ENCODE peak calls at places on chromosomes 12 and 14, in seven cellular contexts. K is mesendoderm, T is H1, U is neuronal stem cell, H is mesenchymal stem cell, Z is trophoblast cell, A is H9. B is an unnamed sample.

GRCh38 chr12:44750468-44750867 is 125.6 kb downstream of the NELL2 start:
- DNase-seq in A (no peak), K (no peak), Z (no peak), U (no peak), T (no peak), H (no peak), B (no peak)

GRCh38 chr14:53894456-53894855 is 62.2 kb downstream of the BMP4 start:
- DNase-seq in H (peak; percentile 76), T (no peak), A (no peak), Z (no peak), K (no peak), U (no peak), B (peak; percentile 79)

GRCh38 chr14:85243306-85243705 is 286.6 kb upstream of the FLRT2 start:
- DNase-seq in H (no peak), A (no peak), K (no peak), T (no peak), U (no peak), Z (no peak), B (no peak)

GRCh38 chr12:102634216-102634615 is 153.9 kb upstream of the IGF1 start:
- DNase-seq in T (no peak), A (no peak), K (peak; percentile 7), U (no peak), H (peak; percentile 27), Z (no peak), B (peak; percentile 79)

GRCh38 chr12:75658286-75658685 is 146.9 kb upstream of the KRR1 start:
- DNase-seq in A (no peak), U (no peak), H (no peak), T (no peak), K (no peak), Z (no peak), B (no peak)

GRCh38 chr14:64682173-64682710 is 22.0 kb upstream of the PLEKHG3 start:
- DNase-seq in K (peak; percentile 74), U (no peak), A (peak; percentile 86), T (peak; percentile 57), Z (no peak), H (peak; percentile 39), B (peak; percentile 38)

GRCh38 chr12:49776413-49776812 is 35.1 kb downstream of the TMBIM6 start:
- DNase-seq in A (peak; percentile 88), K (peak; percentile 87), U (peak; percentile 63), Z (peak; percentile 78), H (peak; percentile 84), T (peak; percentile 76), B (peak; percentile 79)

GRCh38 chr12:116613256-116613655 is 54.1 kb downstream of the MAP1LC3B2 start:
- DNase-seq in U (no peak), H (no peak), K (no peak), Z (no peak), T (no peak), A (no peak), B (no peak)

GRCh38 chr14:98909251-98909944 is 362.6 kb downstream of the BCL11B start:
- DNase-seq in A (no peak), U (no peak), Z (no peak), T (no peak), H (no peak), K (no peak), B (no peak)

GRCh38 chr14:95488376-95489162 is 27.9 kb downstream of the SYNE3 start:
- DNase-seq in K (no peak), A (no peak), Z (no peak), U (no peak), H (no peak), T (no peak), B (peak; percentile 27)

GRCh38 chr14:42110167-42110566 is 503.5 kb downstream of the LRFN5 start:
- DNase-seq in Z (no peak), U (no peak), H (peak; percentile 64), K (peak; percentile 63), T (no peak), A (peak; percentile 39), B (peak; percentile 71)

GRCh38 chr14:55843718-55844403 is 263.9 kb downstream of the KTN1 start:
- DNase-seq in U (no peak), K (no peak), A (no peak), H (no peak), Z (no peak), T (no peak), B (peak; percentile 14)

GRCh38 chr14:38405851-38406630 is 150.1 kb upstream of the CLEC14A start:
- DNase-seq in T (no peak), H (peak; percentile 75), U (peak; percentile 40), K (peak; percentile 74), A (peak; percentile 39), Z (no peak), B (peak; percentile 66)

GRCh38 chr12:131766382-131767107 is 55.7 kb downstream of the SFSWAP start:
- DNase-seq in T (no peak), H (no peak), K (no peak), A (no peak), U (no peak), Z (no peak), B (no peak)

GRCh38 chr14:24411468-24412454 is 13.0 kb downstream of the NYNRIN start:
- DNase-seq in U (peak; percentile 23), H (peak; percentile 72), T (peak; percentile 56), Z (peak; percentile 47), A (peak; percentile 59), K (peak; percentile 72), B (peak; percentile 59)

GRCh38 chr12:114481200-114481535 is 75.2 kb upstream of the TBX5 start:
- DNase-seq in A (peak; percentile 41), Z (no peak), K (no peak), H (no peak), U (no peak), T (no peak), B (no peak)

GRCh38 chr14:52369305-52369781 is 55.2 kb downstream of the PTGER2 start:
- DNase-seq in Z (no peak), T (no peak), K (no peak), H (no peak), A (no peak), U (no peak), B (peak; percentile 54)

GRCh38 chr12:80261403-80261802 is 162.1 kb downstream of the OTOGL start:
- DNase-seq in H (no peak), U (no peak), Z (no peak), A (no peak), T (no peak), K (no peak), B (no peak)

GRCh38 chr14:44846232-44846824 is 115.4 kb downstream of the KLHL28 start:
- DNase-seq in T (no peak), K (peak; percentile 53), U (peak; percentile 47), A (no peak), Z (peak; percentile 18), H (peak; percentile 55), B (peak; percentile 55)

GRCh38 chr12:91123236-91123635 is 11.9 kb upstream of the LUM start:
- DNase-seq in U (no peak), T (no peak), Z (no peak), H (no peak), A (no peak), K (no peak), B (peak; percentile 21)

GRCh38 chr12:91126516-91126915 is 15.2 kb upstream of the LUM start:
- DNase-seq in K (no peak), U (no peak), Z (no peak), H (no peak), T (no peak), A (no peak), B (no peak)

GRCh38 chr12:91129662-91130362 is 18.5 kb upstream of the LUM start:
- DNase-seq in Z (no peak), T (no peak), U (no peak), K (no peak), H (no peak), A (no peak), B (no peak)

GRCh38 chr12:91127296-91127695 is 16.0 kb upstream of the LUM start:
- DNase-seq in U (no peak), K (no peak), H (no peak), T (no peak), Z (no peak), A (no peak), B (peak; percentile 20)

GRCh38 chr12:91127751-91128150 is 16.5 kb upstream of the LUM start:
- DNase-seq in A (no peak), Z (no peak), K (no peak), U (no peak), H (peak; percentile 44), T (no peak), B (peak; percentile 61)
- H3K4me2 ChIP-seq in A (no peak overlapping the region), Z (no peak overlapping the region), K (no peak overlapping the region), U (no peak overlapping the region), H (no peak overlapping the region), T (no peak overlapping the region), B (no peak overlapping the region)

GRCh38 chr12:15268927-15269552 is 47.8 kb upstream of the RERG start:
- DNase-seq in Z (peak; percentile 4), K (peak; percentile 79), T (no peak), A (peak; percentile 74), H (peak; percentile 68), U (peak; percentile 43), B (peak; percentile 58)

DNA sequence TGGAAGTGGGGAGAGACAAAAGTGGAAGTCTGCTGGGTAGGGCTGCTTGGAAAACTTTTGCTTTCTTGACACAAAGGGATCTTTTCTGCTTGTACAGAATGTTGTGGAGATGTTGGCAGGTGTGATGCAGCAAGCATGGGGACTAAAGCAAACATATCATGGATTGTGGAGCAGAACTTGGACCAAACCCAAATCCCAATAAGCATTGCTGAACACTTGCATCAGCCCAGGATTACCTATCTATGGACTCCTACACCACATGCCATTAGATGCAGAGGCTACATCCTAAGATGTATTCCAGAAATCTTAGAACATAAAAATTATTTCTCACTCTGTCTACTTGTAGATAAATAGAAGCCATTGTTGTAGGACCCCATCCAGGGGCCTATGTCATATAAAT is 44.7 kb upstream of the RERG start:
- DNase-seq in K (no peak), T (no peak), Z (no peak), U (no peak), H (no peak), A (no peak), B (no peak)
- H3K18ac ChIP-seq in K (no peak overlapping the region), T (no peak overlapping the region), Z (no peak overlapping the region), U (no peak overlapping the region), H (no peak overlapping the region), A (no peak overlapping the region), B (no peak overlapping the region)

DNA sequence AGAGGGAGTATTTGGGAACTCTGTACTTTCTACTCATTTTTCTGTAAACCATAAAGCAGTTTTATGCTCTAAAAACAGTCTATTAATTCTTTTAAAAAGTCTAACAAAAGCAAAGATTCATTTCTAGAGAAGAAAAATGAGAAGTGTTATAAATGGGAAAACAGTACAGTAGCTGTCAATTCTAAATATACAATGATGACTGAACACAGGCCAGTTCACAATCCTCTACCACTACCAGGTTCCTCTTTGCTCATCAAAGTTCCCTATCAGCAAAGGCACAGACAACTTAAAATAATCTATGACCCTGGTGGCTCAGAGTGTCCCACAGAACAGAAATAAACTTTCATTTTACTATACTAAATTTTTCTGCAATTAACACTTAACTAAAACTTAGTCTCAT is 12.5 kb downstream of the NAA25 start:
- DNase-seq in Z (no peak), T (no peak), H (no peak), K (no peak), U (no peak), A (no peak), B (no peak)
- H3K4me2 ChIP-seq in Z (no peak overlapping the region), T (no peak overlapping the region), H (no peak overlapping the region), K (no peak overlapping the region), U (no peak overlapping the region), A (no peak overlapping the region), B (peak overlapping the region; percentile 28)

DNA sequence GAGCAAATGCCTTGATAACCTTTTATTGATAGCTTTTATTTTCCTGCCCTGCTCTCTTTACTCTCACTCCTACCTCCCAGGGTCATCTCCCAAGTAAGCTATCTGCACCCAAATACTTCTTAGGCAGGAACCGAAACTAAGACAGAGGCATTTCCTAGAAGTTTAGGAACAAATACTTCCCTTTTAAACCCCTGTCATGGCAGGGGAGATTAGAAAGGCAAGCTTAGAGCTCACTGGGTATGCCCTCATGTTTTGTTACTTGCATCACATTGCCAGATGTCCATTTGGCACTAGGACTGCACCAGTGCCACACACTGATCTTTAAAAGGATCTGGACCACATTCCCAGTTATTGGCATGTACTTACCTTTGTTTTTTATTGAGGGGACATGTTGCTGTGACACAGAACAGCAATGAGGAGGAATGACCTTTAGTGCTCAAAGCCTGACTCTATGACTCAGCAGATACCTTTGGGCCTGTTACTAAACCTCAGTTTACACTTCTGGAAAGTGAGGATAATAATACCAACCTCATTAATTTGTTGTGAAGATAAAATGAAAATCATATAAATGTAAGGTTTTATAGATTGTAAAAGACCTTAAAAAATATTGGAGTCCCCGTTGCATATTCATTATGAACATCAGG is 40.9 kb upstream of the MBIP start:
- DNase-seq in Z (no peak), A (no peak), H (no peak), K (no peak), T (no peak), U (no peak), B (no peak)
- H3K18ac ChIP-seq in Z (no peak overlapping the region), A (no peak overlapping the region), H (no peak overlapping the region), K (no peak overlapping the region), T (no peak overlapping the region), U (no peak overlapping the region), B (no peak overlapping the region)